ENCODE peak calls at places on chromosomes 11 and 22, in five cellular contexts. E is kidney epithelial cell; M is GOT3; I is activated CD4-positive, alpha-beta T cell treated with anti-CD3 and anti-CD28 coated beads for 24 hours; C is left kidney. P is an unnamed sample.

GRCh38 chr11:6703247-6704063 is 20.3 kb upstream of the MRPL17 start:
- DNase-seq in E (peak), M (no peak), I (no peak), C (peak), P (peak)

GRCh38 chr11:67315325-67315909 is 12.1 kb downstream of the SSH3 start:
- DNase-seq in E (no peak), M (no peak), I (no peak), C (no peak), P (no peak)

GRCh38 chr11:74004694-74005615 is 3.9 kb downstream of the UCP3 start:
- DNase-seq in E (no peak), M (no peak), I (peak), C (no peak), P (peak)

GRCh38 chr11:9748361-9748970 is 84.6 kb downstream of the SWAP70 start:
- DNase-seq in E (peak), M (no peak), I (peak), C (peak), P (peak)

GRCh38 chr11:15159085-15159484 is 44.4 kb downstream of the INSC start:
- DNase-seq in E (no peak), M (no peak), I (no peak), C (peak), P (no peak)

GRCh38 chr11:58726594-58727414 is 4.9 kb downstream of the GLYAT start:
- DNase-seq in E (no peak), M (no peak), I (no peak), C (peak), P (no peak)

GRCh38 chr11:17513853-17514252 is 30.4 kb downstream of the USH1C start:
- DNase-seq in E (peak), M (no peak), I (no peak), C (no peak), P (no peak)

GRCh38 chr11:61294717-61295595 is at the start of gene VWCE:
- DNase-seq in E (no peak), M (no peak), I (peak), C (peak), P (peak)

GRCh38 chr22:20246368-20247009 is 21.6 kb downstream of the RTN4R start:
- DNase-seq in E (no peak), M (no peak), I (no peak), C (peak), P (no peak)

GRCh38 chr11:34999453-34999852 is 83.0 kb downstream of the PDHX start:
- DNase-seq in E (no peak), M (no peak), I (no peak), C (no peak), P (no peak)

GRCh38 chr22:26330971-26331625 is 98.0 kb upstream of the ASPHD2 start:
- DNase-seq in E (no peak), M (no peak), I (peak), C (peak), P (peak)

GRCh38 chr22:46659791-46660186 is 39.6 kb downstream of the GRAMD4 start:
- DNase-seq in E (no peak), M (no peak), I (no peak), C (no peak), P (no peak)

GRCh38 chr11:2744166-2744565 is 44.4 kb upstream of the KCNQ1OT1 start:
- DNase-seq in E (no peak), M (no peak), I (no peak), C (no peak), P (no peak)

GRCh38 chr11:10605941-10606381 is 37.5 kb upstream of the LYVE1 start:
- DNase-seq in E (no peak), M (no peak), I (no peak), C (peak), P (no peak)

GRCh38 chr11:30879322-30880020 is 293.3 kb upstream of the MPPED2 start:
- DNase-seq in E (no peak), M (no peak), I (no peak), C (peak), P (no peak)

GRCh38 chr22:36374603-36375024 is 13.2 kb downstream of the MYH9 start:
- DNase-seq in E (peak), M (no peak), I (peak), C (no peak), P (no peak)

GRCh38 chr11:68855205-68855978 is 13.7 kb upstream of the CPT1A start:
- DNase-seq in E (no peak), M (no peak), I (no peak), C (peak), P (no peak)

GRCh38 chr22:49450521-49450920 is 377.2 kb downstream of the BRD1 start:
- DNase-seq in E (no peak), M (no peak), I (no peak), C (peak), P (no peak)

GRCh38 chr22:44365196-44365802 is 52.5 kb upstream of the SHISAL1 start:
- DNase-seq in E (no peak), M (no peak), I (no peak), C (peak), P (no peak)

GRCh38 chr22:34067031-34067430 is 146.8 kb upstream of the LARGE1 start:
- DNase-seq in E (no peak), M (no peak), I (no peak), C (no peak), P (no peak)

GRCh38 chr22:42443240-42444059 is 11.2 kb upstream of the NFAM1 start:
- DNase-seq in E (no peak), M (no peak), I (no peak), C (no peak), P (no peak)

GRCh38 chr11:69569306-69570200 is 71.4 kb upstream of the CCND1 start:
- DNase-seq in E (no peak), M (no peak), I (no peak), C (peak), P (no peak)

GRCh38 chr22:40385041-40385782 is 14.8 kb downstream of the SGSM3 start:
- DNase-seq in E (no peak), M (no peak), I (no peak), C (no peak), P (no peak)

GRCh38 chr11:111538407-111539114 is 2.0 kb upstream of the LAYN start:
- DNase-seq in E (no peak), M (no peak), I (no peak), C (no peak), P (no peak)

GRCh38 chr11:22787055-22787454 is 42.5 kb downstream of the SVIP start:
- DNase-seq in E (no peak), M (no peak), I (no peak), C (no peak), P (no peak)

GRCh38 chr11:101867951-101868350 is 46.9 kb upstream of the CEP126 start:
- DNase-seq in E (no peak), M (no peak), I (no peak), C (no peak), P (no peak)

GRCh38 chr22:37240941-37241320 is 3.1 kb downstream of the RAC2 start:
- DNase-seq in E (no peak), M (no peak), I (no peak), C (no peak), P (no peak)

GRCh38 chr22:45344339-45344738 is 34.6 kb downstream of the FAM118A start:
- DNase-seq in E (no peak), M (no peak), I (no peak), C (peak), P (no peak)

GRCh38 chr11:118646393-118646792 is 33.1 kb downstream of the TREH start:
- DNase-seq in E (no peak), M (no peak), I (no peak), C (no peak), P (no peak)

GRCh38 chr11:10561947-10562346 is 6.5 kb downstream of the LYVE1 start:
- DNase-seq in E (no peak), M (no peak), I (no peak), C (no peak), P (no peak)

GRCh38 chr11:61980783-61981541 is 13.5 kb upstream of the FTH1 start:
- DNase-seq in E (no peak), M (no peak), I (no peak), C (no peak), P (no peak)

GRCh38 chr11:75576445-75577049 is 14.5 kb downstream of the SERPINH1 start:
- DNase-seq in E (peak), M (no peak), I (no peak), C (peak), P (no peak)

GRCh38 chr11:72704028-72704782 is 30.0 kb upstream of the PDE2A start:
- DNase-seq in E (no peak), M (no peak), I (no peak), C (no peak), P (no peak)

GRCh38 chr11:87722756-87723599 is 452.3 kb downstream of the RAB38 start:
- DNase-seq in E (no peak), M (no peak), I (no peak), C (no peak), P (no peak)

GRCh38 chr11:76577199-76577920 is 93.2 kb downstream of the LRRC32 start:
- DNase-seq in E (peak), M (no peak), I (no peak), C (peak), P (no peak)

GRCh38 chr22:44341431-44342346 is 28.9 kb upstream of the SHISAL1 start:
- DNase-seq in E (no peak), M (no peak), I (no peak), C (peak), P (no peak)

GRCh38 chr11:11155962-11156815 is 196.9 kb downstream of the CSNK2A3 start:
- DNase-seq in E (no peak), M (no peak), I (peak), C (peak), P (peak)

GRCh38 chr11:10366568-10367331 is 61.9 kb downstream of the ADM start:
- DNase-seq in E (peak), M (peak), I (peak), C (peak), P (peak)

P was measured in effector memory CD8-positive, alpha-beta T cell.